ENCODE peak calls at places on chromosome 16, in five cellular contexts. A is CD4-positive, alpha-beta T cell; D is B cell; T is GM10248; I is PC-9. Z is an unnamed sample.

GRCh38 chr16:24950275-24950674 is 64.9 kb downstream of the ARHGAP17 start:
- DNase-seq in A (no peak), D (no peak), T (no peak), I (no peak), Z (no peak)

GRCh38 chr16:16021988-16022682 is 72.7 kb downstream of the ABCC1 start:
- DNase-seq in A (no peak), D (no peak), T (no peak), I (peak; percentile 99), Z (no peak)

GRCh38 chr16:66360624-66361324 is 5.7 kb upstream of the CDH5 start:
- DNase-seq in A (no peak), D (no peak), T (no peak), I (no peak), Z (no peak)

GRCh38 chr16:86979061-86979460 is 338.1 kb downstream of the C16orf95 start:
- DNase-seq in A (no peak), D (no peak), T (no peak), I (no peak), Z (no peak)

GRCh38 chr16:87203060-87203656 is 114.0 kb downstream of the C16orf95 start:
- DNase-seq in A (no peak), D (peak; percentile 38), T (peak; percentile 75), I (peak; percentile 67), Z (peak; percentile 53)

GRCh38 chr16:54116126-54116525 is 170.5 kb downstream of the IRX3 start:
- DNase-seq in A (no peak), D (no peak), T (no peak), I (no peak), Z (no peak)

GRCh38 chr16:27972500-27972899 is 91.0 kb downstream of the GSG1L start:
- DNase-seq in A (peak; percentile 19), D (peak; percentile 37), T (peak; percentile 72), I (peak; percentile 44), Z (no peak)

GRCh38 chr16:819336-819735 is 18.8 kb upstream of the GNG13 start:
- DNase-seq in A (peak; percentile 53), D (no peak), T (no peak), I (no peak), Z (no peak)

GRCh38 chr16:15658556-15658955 is 8.5 kb downstream of the NDE1 start:
- DNase-seq in A (no peak), D (no peak), T (no peak), I (no peak), Z (no peak)

GRCh38 chr16:21101631-21102420 is 48.8 kb downstream of the DNAH3 start:
- DNase-seq in A (peak; percentile 4), D (peak; percentile 19), T (no peak), I (no peak), Z (no peak)

GRCh38 chr16:24288516-24288915 is 32.4 kb downstream of the CACNG3 start:
- DNase-seq in A (no peak), D (no peak), T (no peak), I (no peak), Z (no peak)

GRCh38 chr16:66539628-66540469 is 10.1 kb downstream of the TK2 start:
- DNase-seq in A (no peak), D (peak; percentile 46), T (no peak), I (no peak), Z (no peak)

GRCh38 chr16:80029381-80029630 is 428.8 kb upstream of the MAF start:
- DNase-seq in A (no peak), D (no peak), T (no peak), I (no peak), Z (no peak)

GRCh38 chr16:391885-392335 is 5.1 kb upstream of the NME4 start:
- DNase-seq in A (peak; percentile 74), D (peak; percentile 78), T (peak; percentile 62), I (peak; percentile 69), Z (peak; percentile 92)

GRCh38 chr16:6165330-6165984 is 1067.9 kb upstream of the EEF2KMT start:
- DNase-seq in A (no peak), D (no peak), T (no peak), I (no peak), Z (no peak)

GRCh38 chr16:88393034-88393433 is 10.3 kb downstream of the ZNF469 start:
- DNase-seq in A (no peak), D (no peak), T (no peak), I (peak; percentile 27), Z (no peak)

GRCh38 chr16:62034236-62035114 is 1.8 kb downstream of the CDH8 start:
- DNase-seq in A (no peak), D (no peak), T (no peak), I (no peak), Z (no peak)

GRCh38 chr16:4797805-4798252 is 2.7 kb downstream of the SMIM22 start:
- DNase-seq in A (no peak), D (no peak), T (no peak), I (no peak), Z (no peak)

GRCh38 chr16:30382398-30383015 is at the start of gene SEPTIN1:
- DNase-seq in A (peak; percentile 73), D (peak; percentile 79), T (peak; percentile 73), I (no peak), Z (peak; percentile 70)

GRCh38 chr16:730666-731509 is 4.0 kb downstream of the HAGHL start:
- DNase-seq in A (no peak), D (no peak), T (no peak), I (no peak), Z (no peak)

GRCh38 chr16:87621976-87622713 is 19.8 kb downstream of the JPH3 start:
- DNase-seq in A (no peak), D (no peak), T (no peak), I (no peak), Z (no peak)

GRCh38 chr16:12971216-12971615 is 69.8 kb downstream of the SHISA9 start:
- DNase-seq in A (no peak), D (no peak), T (no peak), I (peak; percentile 93), Z (no peak)

GRCh38 chr16:67404740-67405226 is 11.5 kb upstream of the TPPP3 start:
- DNase-seq in A (no peak), D (no peak), T (no peak), I (peak; percentile 90), Z (no peak)

DNA sequence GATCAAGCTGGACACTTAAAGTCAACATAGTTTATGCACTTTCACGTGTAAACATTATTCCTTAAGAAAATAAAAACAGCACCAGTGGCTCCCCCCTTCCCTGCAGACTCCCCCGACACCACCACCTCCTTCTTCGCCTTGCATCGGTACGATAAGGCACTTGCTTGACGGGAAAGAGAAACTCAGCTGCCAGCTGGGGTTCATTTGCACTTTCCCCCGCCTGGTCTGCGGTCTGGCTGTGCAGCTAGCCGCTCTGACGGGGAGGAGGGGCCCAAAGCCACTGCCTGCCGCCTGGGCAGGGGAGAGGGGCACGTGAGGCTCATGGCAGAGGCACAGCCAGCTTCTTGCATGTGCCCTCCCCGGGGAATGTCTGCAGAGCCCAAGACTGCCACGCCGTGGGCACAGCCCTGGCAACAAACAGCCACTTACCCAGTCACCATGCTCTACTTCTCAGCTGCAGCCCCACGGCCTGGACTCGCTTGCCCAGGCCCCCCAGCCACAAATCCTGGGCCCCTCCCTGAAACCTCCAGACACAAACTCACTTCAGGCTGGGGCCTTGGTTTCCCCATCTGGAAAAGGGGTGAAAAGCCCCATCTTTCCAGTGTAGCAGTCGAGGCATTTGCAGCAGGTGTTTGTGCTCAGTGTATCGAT is 16.5 kb upstream of the PRM1 start:
- DNase-seq in A (peak; percentile 65), D (peak; percentile 94), T (peak; percentile 79), I (peak; percentile 77), Z (peak; percentile 63)
- TF ChIP-seq CTCF in A (peak; percentile 39), D (peak; percentile 35), T (no peak), I (no peak), Z (no peak)

GRCh38 chr16:14095883-14096551 is 24.9 kb downstream of the MRTFB start:
- DNase-seq in A (no peak), D (no peak), T (no peak), I (peak; percentile 71), Z (no peak)

GRCh38 chr16:14100825-14101224 is 29.7 kb downstream of the MRTFB start:
- DNase-seq in A (no peak), D (no peak), T (no peak), I (no peak), Z (no peak)

GRCh38 chr16:14098081-14098480 is 27.0 kb downstream of the MRTFB start:
- DNase-seq in A (no peak), D (no peak), T (no peak), I (no peak), Z (no peak)

GRCh38 chr16:14101415-14101814 is 30.3 kb downstream of the MRTFB start:
- DNase-seq in A (no peak), D (no peak), T (peak; percentile 23), I (no peak), Z (no peak)

GRCh38 chr16:14097182-14097951 is 26.2 kb downstream of the MRTFB start:
- DNase-seq in A (no peak), D (no peak), T (no peak), I (peak; percentile 59), Z (no peak)
- TF ChIP-seq CTCF in A (no peak), D (no peak), T (no peak), I (no peak), Z (no peak)

GRCh38 chr16:2156025-2156848 is 655 bp downstream of the TRAF7 start:
- DNase-seq in A (no peak), D (peak; percentile 46), T (no peak), I (no peak), Z (no peak)
- TF ChIP-seq CTCF in A (no peak), D (no peak), T (no peak), I (no peak), Z (no peak)

DNA sequence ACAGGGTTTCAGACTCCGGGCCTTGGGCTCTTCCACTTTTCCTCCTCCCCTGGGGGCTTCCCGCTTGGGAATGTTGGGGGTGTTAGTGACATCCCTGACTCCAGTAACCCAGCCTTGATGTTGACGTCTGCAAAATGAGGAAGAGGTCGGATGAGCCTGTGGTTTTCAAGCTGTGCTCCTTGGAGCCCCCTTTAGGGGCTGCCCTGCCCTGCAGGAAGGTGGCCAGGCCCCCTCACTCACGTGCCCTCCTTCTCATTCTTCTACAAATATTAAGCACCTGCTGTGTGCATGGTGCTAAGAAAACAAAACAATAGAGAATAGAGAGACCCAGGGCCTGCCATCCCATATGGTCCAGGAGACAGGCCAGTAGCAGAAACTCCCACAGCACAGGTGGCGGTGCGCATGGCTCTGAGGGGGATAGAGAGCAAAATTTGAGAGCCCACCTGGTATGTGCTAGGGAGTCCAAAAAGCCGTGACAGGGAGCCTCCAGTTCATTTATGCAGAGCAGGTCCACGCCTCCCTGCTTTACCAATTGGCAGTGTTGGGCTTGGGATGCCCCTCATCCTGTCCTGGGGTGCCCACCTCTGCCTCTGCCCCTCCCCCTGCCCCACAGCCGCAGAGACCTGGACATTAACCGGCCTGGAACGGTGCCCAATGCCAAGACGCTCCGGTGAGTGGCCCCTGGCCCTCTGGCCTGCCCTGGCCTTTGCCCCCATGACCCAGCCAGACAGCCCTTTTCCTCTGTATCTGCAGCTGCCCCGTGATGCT is 7.4 kb downstream of the NDRG4 start:
- DNase-seq in A (no peak), D (no peak), T (no peak), I (no peak), Z (no peak)
- TF ChIP-seq CTCF in A (no peak), D (peak; percentile 11), T (no peak), I (no peak), Z (no peak)

DNA sequence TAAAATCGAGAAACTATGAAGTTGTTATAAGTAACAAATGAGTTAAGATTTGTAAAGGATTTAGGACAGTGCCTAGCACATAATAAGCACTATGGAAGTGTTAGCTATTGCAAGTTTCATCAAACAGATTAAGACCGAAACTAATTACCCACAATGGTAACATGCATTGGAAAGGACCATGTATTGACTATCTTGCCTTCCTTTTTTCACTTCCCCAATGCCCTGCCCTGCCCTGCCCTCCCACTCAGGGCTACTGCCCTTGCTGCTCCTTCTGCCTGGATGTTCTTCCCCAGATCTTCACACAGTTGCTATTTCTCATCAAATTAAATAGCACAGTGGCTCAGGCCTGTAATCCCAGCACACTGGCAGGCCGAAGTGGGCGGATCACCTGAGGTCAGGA is 202.1 kb upstream of the PSMD7 start:
- DNase-seq in A (no peak), D (no peak), T (no peak), I (no peak), Z (no peak)
- TF ChIP-seq CTCF in A (no peak), D (no peak), T (no peak), I (no peak), Z (no peak)